ENCODE peak calls at places on chromosomes 12 and 14, in four cellular contexts. One of them, this sample, is unnamed.
A peak's percentile ranks its signal among the peaks of the same experiment; 100 is the strongest.

GRCh38 chr14:77303417-77304156 is 17.1 kb downstream of the POMT2 start:
- DNase-seq in astrocyte of the spinal cord: peak; percentile 95
- DNase-seq in neuronal stem cell: no peak
- DNase-seq in activated naive CD4-positive, alpha-beta T cell treated with anti-CD3 and anti-CD28 coated beads, Interleukin-2, amount 10 ng/mL, durations not matched to agents 7 days and 5 days: no peak
- DNase-seq in this sample: peak; percentile 96

GRCh38 chr14:44962573-44963528 is 861 bp downstream of the TOGARAM1 start:
- DNase-seq in astrocyte of the spinal cord: peak; percentile 58
- DNase-seq in neuronal stem cell: peak; percentile 43
- DNase-seq in activated naive CD4-positive, alpha-beta T cell treated with anti-CD3 and anti-CD28 coated beads, Interleukin-2, amount 10 ng/mL, durations not matched to agents 7 days and 5 days: no peak
- DNase-seq in this sample: peak; percentile 20

GRCh38 chr14:60327447-60328331 is 78.7 kb downstream of the PPM1A start:
- DNase-seq in neuronal stem cell: no peak
- DNase-seq in astrocyte of the spinal cord: no peak
- DNase-seq in activated naive CD4-positive, alpha-beta T cell treated with anti-CD3 and anti-CD28 coated beads, Interleukin-2, amount 10 ng/mL, durations not matched to agents 7 days and 5 days: peak; percentile 54
- DNase-seq in this sample: peak; percentile 17

GRCh38 chr12:98725481-98726247 is 80.6 kb downstream of the APAF1 start:
- DNase-seq in astrocyte of the spinal cord: peak; percentile 84
- DNase-seq in neuronal stem cell: peak; percentile 38
- DNase-seq in activated naive CD4-positive, alpha-beta T cell treated with anti-CD3 and anti-CD28 coated beads, Interleukin-2, amount 10 ng/mL, durations not matched to agents 7 days and 5 days: peak; percentile 63
- DNase-seq in this sample: peak; percentile 77

GRCh38 chr12:131135311-131135785 is 181.6 kb downstream of the ADGRD1 start:
- DNase-seq in astrocyte of the spinal cord: no peak
- DNase-seq in activated naive CD4-positive, alpha-beta T cell treated with anti-CD3 and anti-CD28 coated beads, Interleukin-2, amount 10 ng/mL, durations not matched to agents 7 days and 5 days: no peak
- DNase-seq in neuronal stem cell: no peak
- DNase-seq in this sample: no peak

GRCh38 chr14:51236314-51236713 is 3.7 kb upstream of the TMX1 start:
- DNase-seq in activated naive CD4-positive, alpha-beta T cell treated with anti-CD3 and anti-CD28 coated beads, Interleukin-2, amount 10 ng/mL, durations not matched to agents 7 days and 5 days: no peak
- DNase-seq in astrocyte of the spinal cord: no peak
- DNase-seq in neuronal stem cell: no peak
- DNase-seq in this sample: peak; percentile 44

GRCh38 chr14:51574009-51574408 is 77.7 kb upstream of the FRMD6 start:
- DNase-seq in activated naive CD4-positive, alpha-beta T cell treated with anti-CD3 and anti-CD28 coated beads, Interleukin-2, amount 10 ng/mL, durations not matched to agents 7 days and 5 days: no peak
- DNase-seq in neuronal stem cell: no peak
- DNase-seq in astrocyte of the spinal cord: no peak
- DNase-seq in this sample: no peak

GRCh38 chr14:90599339-90599738 is 202.5 kb downstream of the CALM1 start:
- DNase-seq in activated naive CD4-positive, alpha-beta T cell treated with anti-CD3 and anti-CD28 coated beads, Interleukin-2, amount 10 ng/mL, durations not matched to agents 7 days and 5 days: no peak
- DNase-seq in neuronal stem cell: no peak
- DNase-seq in astrocyte of the spinal cord: no peak
- DNase-seq in this sample: no peak

GRCh38 chr12:2290516-2291065 is 237.8 kb downstream of the CACNA1C start:
- DNase-seq in astrocyte of the spinal cord: no peak
- DNase-seq in neuronal stem cell: no peak
- DNase-seq in activated naive CD4-positive, alpha-beta T cell treated with anti-CD3 and anti-CD28 coated beads, Interleukin-2, amount 10 ng/mL, durations not matched to agents 7 days and 5 days: no peak
- DNase-seq in this sample: no peak

GRCh38 chr14:24556756-24557155 is 19.3 kb downstream of the CTSG start:
- DNase-seq in activated naive CD4-positive, alpha-beta T cell treated with anti-CD3 and anti-CD28 coated beads, Interleukin-2, amount 10 ng/mL, durations not matched to agents 7 days and 5 days: no peak
- DNase-seq in astrocyte of the spinal cord: peak; percentile 9
- DNase-seq in neuronal stem cell: no peak
- DNase-seq in this sample: no peak

GRCh38 chr14:101476931-101477553 is 84.3 kb upstream of the DIO3 start:
- DNase-seq in activated naive CD4-positive, alpha-beta T cell treated with anti-CD3 and anti-CD28 coated beads, Interleukin-2, amount 10 ng/mL, durations not matched to agents 7 days and 5 days: no peak
- DNase-seq in astrocyte of the spinal cord: no peak
- DNase-seq in neuronal stem cell: no peak
- DNase-seq in this sample: no peak